ENCODE peak calls at places on chromosome 5, in nine cellular contexts. M, T, O, S, H, K, F, L and W are unnamed samples.

GRCh38 chr5:14745753-14746152 is 81.2 kb downstream of the OTULIN start:
- DNase-seq in L (no peak), M (no peak), H (peak; percentile 27), S (no peak), F (no peak), T (no peak), K (no peak), O (no peak), W (no peak)

GRCh38 chr5:169151051-169151805 is 149.7 kb downstream of the SLIT3 start:
- DNase-seq in S (no peak), T (no peak), F (no peak), H (no peak), K (no peak), O (no peak), L (no peak), M (no peak), W (no peak)

GRCh38 chr5:160169326-160169725 is 50.1 kb upstream of the PWWP2A start:
- DNase-seq in S (no peak), M (peak; percentile 41), K (no peak), T (no peak), F (no peak), L (no peak), O (no peak), H (no peak), W (no peak)

GRCh38 chr5:68187268-68188055 is 28.1 kb upstream of the PIK3R1 start:
- DNase-seq in O (no peak), H (peak; percentile 88), K (no peak), L (no peak), F (no peak), S (peak; percentile 75), M (peak; percentile 7), T (no peak), W (peak; percentile 70)

GRCh38 chr5:128407956-128408355 is 130.1 kb downstream of the FBN2 start:
- DNase-seq in H (no peak), K (no peak), M (no peak), T (no peak), O (no peak), L (no peak), S (no peak), F (no peak), W (no peak)

GRCh38 chr5:44983006-44983405 is 174.3 kb downstream of the MRPS30 start:
- DNase-seq in H (no peak), L (peak; percentile 33), S (no peak), O (no peak), F (no peak), T (no peak), M (no peak), K (no peak), W (no peak)

GRCh38 chr5:3265936-3266335 is 329.7 kb upstream of the IRX1 start:
- DNase-seq in M (no peak), L (no peak), O (no peak), K (no peak), T (no peak), F (no peak), H (no peak), S (no peak), W (no peak)

GRCh38 chr5:168667301-168667859 is 88.2 kb upstream of the PANK3 start:
- DNase-seq in L (no peak), O (no peak), F (no peak), M (no peak), H (no peak), T (no peak), S (no peak), K (no peak), W (no peak)

GRCh38 chr5:12661617-12662370 is 757.5 kb upstream of the CTNND2 start:
- DNase-seq in H (peak; percentile 65), S (no peak), O (no peak), T (no peak), L (no peak), M (no peak), F (no peak), K (no peak), W (no peak)

GRCh38 chr5:61603211-61603908 is 271.3 kb downstream of the ZSWIM6 start:
- DNase-seq in F (peak; percentile 54), H (no peak), O (no peak), T (peak; percentile 56), K (no peak), L (no peak), M (peak; percentile 23), S (no peak), W (no peak)

GRCh38 chr5:169923988-169924387 is 56.3 kb downstream of the INSYN2B start:
- DNase-seq in K (no peak), H (no peak), O (no peak), L (no peak), S (no peak), F (no peak), M (no peak), T (no peak), W (no peak)

GRCh38 chr5:96633820-96634219 is 28.4 kb upstream of the CAST start:
- DNase-seq in K (no peak), L (no peak), M (no peak), T (no peak), H (no peak), S (no peak), F (no peak), O (no peak), W (no peak)

GRCh38 chr5:157451806-157452205 is 8.2 kb upstream of the NIPAL4 start:
- DNase-seq in O (no peak), M (no peak), L (no peak), S (no peak), H (no peak), F (no peak), T (no peak), K (no peak), W (no peak)

GRCh38 chr5:39109616-39110015 is 35.4 kb upstream of the RICTOR start:
- DNase-seq in O (no peak), S (no peak), T (no peak), H (no peak), K (no peak), F (no peak), L (no peak), M (no peak), W (no peak)

GRCh38 chr5:39104221-39104620 is 30.0 kb upstream of the RICTOR start:
- DNase-seq in T (no peak), M (no peak), F (no peak), H (no peak), S (no peak), L (no peak), O (no peak), K (no peak), W (no peak)

GRCh38 chr5:39108987-39109386 is 34.8 kb upstream of the RICTOR start:
- DNase-seq in T (no peak), K (no peak), S (no peak), L (no peak), M (no peak), H (no peak), F (no peak), O (no peak), W (no peak)

GRCh38 chr5:39107350-39107749 is 33.2 kb upstream of the RICTOR start:
- DNase-seq in L (no peak), K (no peak), O (no peak), H (no peak), F (no peak), M (no peak), T (no peak), S (no peak), W (no peak)

GRCh38 chr5:39106332-39106731 is 32.1 kb upstream of the RICTOR start:
- DNase-seq in F (no peak), K (no peak), M (no peak), H (no peak), S (no peak), O (no peak), L (no peak), T (no peak), W (no peak)
- H3K27me3 ChIP-seq in F (no peaks in the 10 kb centered on the region), K (no peaks in the 10 kb centered on the region), M (no peaks in the 10 kb centered on the region), H (no peaks in the 10 kb centered on the region), S (no peaks in the 10 kb centered on the region), O (no peaks in the 10 kb centered on the region), L (no peaks in the 10 kb centered on the region), T (no peaks in the 10 kb centered on the region), W (no peaks in the 10 kb centered on the region)

GRCh38 chr5:136191304-136192014 is 1.5 kb downstream of the SMIM32 start:
- DNase-seq in H (peak; percentile 52), M (no peak), L (no peak), F (no peak), S (no peak), T (no peak), O (no peak), K (no peak), W (no peak)

GRCh38 chr5:136188859-136189258 is 4.1 kb downstream of the SMIM32 start:
- DNase-seq in F (no peak), T (no peak), L (no peak), M (no peak), O (no peak), S (no peak), K (no peak), H (no peak), W (no peak)

GRCh38 chr5:136192015-136192525 is 892 bp downstream of the SMIM32 start:
- DNase-seq in O (no peak), M (no peak), S (no peak), K (no peak), H (peak; percentile 86), T (no peak), F (no peak), L (no peak), W (no peak)

GRCh38 chr5:136192526-136193395 is at the start of gene SMIM32:
- DNase-seq in K (no peak), T (no peak), F (no peak), L (no peak), O (no peak), H (peak; percentile 86), S (no peak), M (peak; percentile 11), W (peak; percentile 19)

GRCh38 chr5:136190904-136191303 is 2.1 kb downstream of the SMIM32 start:
- DNase-seq in T (no peak), O (no peak), M (no peak), S (no peak), L (no peak), H (no peak), F (no peak), K (no peak), W (no peak)
- H3K27me3 ChIP-seq in T (no peaks in the 10 kb centered on the region), O (peaks cover 13% of the 10 kb centered on the region), M (peaks cover 55% of the 10 kb centered on the region), S (peaks cover 2% of the 10 kb centered on the region), L (no peaks in the 10 kb centered on the region), H (peaks cover 21% of the 10 kb centered on the region), F (no peaks in the 10 kb centered on the region), K (peaks cover 53% of the 10 kb centered on the region), W (no peaks in the 10 kb centered on the region)

GRCh38 chr5:175870820-175871447 is 444 bp upstream of the CPLX2 start:
- DNase-seq in F (no peak), K (no peak), H (peak; percentile 23), S (no peak), O (no peak), T (no peak), M (no peak), L (no peak), W (no peak)
- H3K27me3 ChIP-seq in F (peaks cover 28% of the 10 kb centered on the region), K (peaks cover 3% of the 10 kb centered on the region), H (peaks cover 20% of the 10 kb centered on the region), S (peaks cover 3% of the 10 kb centered on the region), O (peaks cover 45% of the 10 kb centered on the region), T (peaks cover 2% of the 10 kb centered on the region), M (peaks cover 67% of the 10 kb centered on the region), L (no peaks in the 10 kb centered on the region), W (peaks cover 55% of the 10 kb centered on the region)

DNA sequence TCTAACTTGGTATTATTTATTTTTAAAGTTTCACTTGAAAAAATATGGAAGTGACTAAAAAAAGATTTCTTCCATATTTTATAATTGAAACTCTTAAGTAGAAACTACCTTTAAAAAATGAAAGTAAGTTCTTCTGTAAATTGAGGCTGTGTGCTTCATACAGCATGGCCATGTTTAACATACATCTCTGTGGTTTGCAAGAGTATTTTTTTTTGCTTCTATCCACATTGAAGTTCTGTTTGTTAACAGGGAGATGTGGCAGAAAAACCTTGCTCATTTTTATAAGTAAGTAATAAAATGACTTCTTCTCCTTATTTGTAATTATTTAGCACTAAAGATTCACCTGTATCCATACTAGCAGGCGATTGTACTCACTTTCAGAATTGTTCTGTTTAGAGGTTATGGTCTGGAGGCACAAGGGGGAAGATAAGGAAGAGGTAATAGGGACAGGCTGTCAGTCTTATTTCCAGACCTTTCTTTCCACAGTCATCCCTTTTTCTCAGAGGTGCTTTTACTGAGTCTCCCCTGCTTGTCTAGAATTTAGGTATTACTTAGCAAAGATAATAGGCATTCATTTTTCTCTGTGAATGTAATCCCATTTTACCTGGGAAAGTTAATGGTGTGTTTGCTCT is 16.0 kb downstream of the FYB1 start:
- DNase-seq in T (no peak), M (no peak), S (no peak), H (no peak), F (no peak), L (no peak), O (no peak), K (no peak), W (no peak)
- H3K27me3 ChIP-seq in T (no peaks in the 10 kb centered on the region), M (no peaks in the 10 kb centered on the region), S (no peaks in the 10 kb centered on the region), H (no peaks in the 10 kb centered on the region), F (no peaks in the 10 kb centered on the region), L (no peaks in the 10 kb centered on the region), O (no peaks in the 10 kb centered on the region), K (no peaks in the 10 kb centered on the region), W (no peaks in the 10 kb centered on the region)